ENCODE peak calls at places on chromosomes 16 and 17, in eight cellular contexts. One of them, this sample, is unnamed.

GRCh38 chr17:38558751-38559024 is 47.1 kb downstream of the SRCIN1 start:
- DNase-seq in fibroblast of villous mesenchyme: no peak
- DNase-seq in neural crest cell: no peak
- DNase-seq in uterus: peak; percentile 27
- DNase-seq in OCI-LY7: no peak
- DNase-seq in colonic mucosa: no peak
- DNase-seq in H1: no peak
- DNase-seq in lung: no peak
- DNase-seq in this sample: no peak

GRCh38 chr17:80663783-80664206 is 119.2 kb downstream of the RPTOR start:
- DNase-seq in colonic mucosa: no peak
- DNase-seq in H1: no peak
- DNase-seq in fibroblast of villous mesenchyme: peak; percentile 80
- DNase-seq in OCI-LY7: no peak
- DNase-seq in uterus: peak; percentile 43
- DNase-seq in lung: peak; percentile 33
- DNase-seq in neural crest cell: no peak
- DNase-seq in this sample: no peak

GRCh38 chr17:41937970-41938851 is 7.8 kb downstream of the ODAD4 start:
- DNase-seq in OCI-LY7: no peak
- DNase-seq in neural crest cell: no peak
- DNase-seq in colonic mucosa: no peak
- DNase-seq in uterus: no peak
- DNase-seq in H1: no peak
- DNase-seq in lung: no peak
- DNase-seq in fibroblast of villous mesenchyme: no peak
- DNase-seq in this sample: no peak

GRCh38 chr16:7004266-7004665 is 328.4 kb upstream of the RBFOX1 start:
- DNase-seq in OCI-LY7: no peak
- DNase-seq in neural crest cell: no peak
- DNase-seq in H1: no peak
- DNase-seq in fibroblast of villous mesenchyme: no peak
- DNase-seq in lung: no peak
- DNase-seq in uterus: no peak
- DNase-seq in colonic mucosa: no peak
- DNase-seq in this sample: no peak

GRCh38 chr16:407253-407652 is 5.6 kb downstream of the DECR2 start:
- DNase-seq in colonic mucosa: no peak
- DNase-seq in neural crest cell: no peak
- DNase-seq in H1: no peak
- DNase-seq in lung: no peak
- DNase-seq in fibroblast of villous mesenchyme: no peak
- DNase-seq in OCI-LY7: no peak
- DNase-seq in uterus: no peak
- DNase-seq in this sample: no peak

GRCh38 chr16:15775209-15775608 is 81.6 kb downstream of the MYH11 start:
- DNase-seq in lung: no peak
- DNase-seq in colonic mucosa: no peak
- DNase-seq in H1: no peak
- DNase-seq in uterus: no peak
- DNase-seq in neural crest cell: no peak
- DNase-seq in OCI-LY7: peak; percentile 26
- DNase-seq in fibroblast of villous mesenchyme: peak; percentile 33
- DNase-seq in this sample: no peak

GRCh38 chr17:72465191-72466024 is 344.6 kb downstream of the SOX9 start:
- DNase-seq in OCI-LY7: no peak
- DNase-seq in H1: no peak
- DNase-seq in fibroblast of villous mesenchyme: peak; percentile 86
- DNase-seq in uterus: no peak
- DNase-seq in colonic mucosa: peak; percentile 79
- DNase-seq in lung: no peak
- DNase-seq in neural crest cell: no peak
- DNase-seq in this sample: no peak

GRCh38 chr17:3038941-3039340 is 24.5 kb downstream of the OR1D5 start:
- DNase-seq in lung: no peak
- DNase-seq in OCI-LY7: no peak
- DNase-seq in neural crest cell: no peak
- DNase-seq in fibroblast of villous mesenchyme: no peak
- DNase-seq in H1: no peak
- DNase-seq in colonic mucosa: no peak
- DNase-seq in uterus: no peak
- DNase-seq in this sample: no peak

GRCh38 chr17:31544186-31544585 is 152.7 kb downstream of the RAB11FIP4 start:
- DNase-seq in fibroblast of villous mesenchyme: no peak
- DNase-seq in lung: no peak
- DNase-seq in H1: no peak
- DNase-seq in OCI-LY7: peak; percentile 42
- DNase-seq in colonic mucosa: no peak
- DNase-seq in uterus: no peak
- DNase-seq in neural crest cell: no peak
- DNase-seq in this sample: no peak

GRCh38 chr17:35499548-35499947 is 37.9 kb downstream of the SLFN12L start:
- DNase-seq in neural crest cell: no peak
- DNase-seq in uterus: no peak
- DNase-seq in fibroblast of villous mesenchyme: no peak
- DNase-seq in OCI-LY7: no peak
- DNase-seq in H1: no peak
- DNase-seq in lung: no peak
- DNase-seq in colonic mucosa: no peak
- DNase-seq in this sample: no peak

GRCh38 chr16:57579361-57579665 is 36.9 kb downstream of the ADGRG5 start:
- DNase-seq in uterus: no peak
- DNase-seq in colonic mucosa: no peak
- DNase-seq in H1: no peak
- DNase-seq in lung: no peak
- DNase-seq in OCI-LY7: no peak
- DNase-seq in fibroblast of villous mesenchyme: no peak
- DNase-seq in neural crest cell: no peak
- DNase-seq in this sample: no peak

GRCh38 chr17:29178750-29179231 is 1.4 kb downstream of the MYO18A start:
- DNase-seq in neural crest cell: no peak
- DNase-seq in colonic mucosa: peak; percentile 56
- DNase-seq in H1: no peak
- DNase-seq in fibroblast of villous mesenchyme: no peak
- DNase-seq in uterus: no peak
- DNase-seq in OCI-LY7: no peak
- DNase-seq in lung: no peak
- DNase-seq in this sample: no peak

GRCh38 chr17:74968361-74968780 is 4.2 kb downstream of the HID1 start:
- DNase-seq in colonic mucosa: peak; percentile 63
- DNase-seq in lung: no peak
- DNase-seq in fibroblast of villous mesenchyme: no peak
- DNase-seq in uterus: no peak
- DNase-seq in H1: no peak
- DNase-seq in OCI-LY7: no peak
- DNase-seq in neural crest cell: no peak
- DNase-seq in this sample: no peak

GRCh38 chr17:20276430-20276829 is 190.9 kb downstream of the LGALS9B start:
- DNase-seq in colonic mucosa: no peak
- DNase-seq in neural crest cell: no peak
- DNase-seq in uterus: no peak
- DNase-seq in lung: no peak
- DNase-seq in OCI-LY7: no peak
- DNase-seq in fibroblast of villous mesenchyme: peak; percentile 56
- DNase-seq in H1: no peak
- DNase-seq in this sample: no peak

GRCh38 chr17:81397314-81398169 is 2.3 kb downstream of the BAHCC1 start:
- DNase-seq in OCI-LY7: no peak
- DNase-seq in neural crest cell: peak; percentile 82
- DNase-seq in uterus: no peak
- DNase-seq in colonic mucosa: peak; percentile 56
- DNase-seq in fibroblast of villous mesenchyme: peak; percentile 71
- DNase-seq in lung: no peak
- DNase-seq in H1: no peak
- DNase-seq in this sample: no peak

GRCh38 chr17:38333635-38334295 is 10.0 kb downstream of the GPR179 start:
- DNase-seq in uterus: no peak
- DNase-seq in lung: no peak
- DNase-seq in OCI-LY7: peak; percentile 72
- DNase-seq in neural crest cell: peak; percentile 61
- DNase-seq in colonic mucosa: peak; percentile 46
- DNase-seq in H1: peak; percentile 54
- DNase-seq in fibroblast of villous mesenchyme: no peak
- DNase-seq in this sample: peak; percentile 65

GRCh38 chr17:77684803-77685580 is 273.5 kb upstream of the TNRC6C start:
- DNase-seq in neural crest cell: no peak
- DNase-seq in OCI-LY7: no peak
- DNase-seq in fibroblast of villous mesenchyme: no peak
- DNase-seq in lung: no peak
- DNase-seq in H1: no peak
- DNase-seq in uterus: no peak
- DNase-seq in colonic mucosa: no peak
- DNase-seq in this sample: no peak

GRCh38 chr16:69481901-69482341 is 57.5 kb downstream of the CYB5B start:
- DNase-seq in OCI-LY7: no peak
- DNase-seq in colonic mucosa: peak; percentile 50
- DNase-seq in lung: peak; percentile 82
- DNase-seq in fibroblast of villous mesenchyme: peak; percentile 77
- DNase-seq in uterus: peak; percentile 84
- DNase-seq in neural crest cell: no peak
- DNase-seq in H1: no peak
- DNase-seq in this sample: no peak

GRCh38 chr17:50169121-50169764 is 3.4 kb downstream of the SGCA start:
- DNase-seq in colonic mucosa: no peak
- DNase-seq in fibroblast of villous mesenchyme: peak; percentile 79
- DNase-seq in OCI-LY7: peak; percentile 84
- DNase-seq in lung: peak; percentile 52
- DNase-seq in H1: no peak
- DNase-seq in neural crest cell: peak; percentile 63
- DNase-seq in uterus: peak; percentile 63
- DNase-seq in this sample: no peak

GRCh38 chr16:75288596-75289120 is 37.2 kb upstream of the BCAR1 start:
- DNase-seq in OCI-LY7: no peak
- DNase-seq in fibroblast of villous mesenchyme: no peak
- DNase-seq in lung: no peak
- DNase-seq in H1: no peak
- DNase-seq in neural crest cell: no peak
- DNase-seq in colonic mucosa: no peak
- DNase-seq in uterus: no peak
- DNase-seq in this sample: no peak

GRCh38 chr17:62064791-62065563 is at the start of gene MED13:
- DNase-seq in OCI-LY7: peak; percentile 62
- DNase-seq in uterus: peak; percentile 46
- DNase-seq in colonic mucosa: peak; percentile 68
- DNase-seq in fibroblast of villous mesenchyme: peak; percentile 46
- DNase-seq in neural crest cell: peak; percentile 13
- DNase-seq in H1: no peak
- DNase-seq in lung: peak; percentile 68
- DNase-seq in this sample: peak; percentile 58

DNA sequence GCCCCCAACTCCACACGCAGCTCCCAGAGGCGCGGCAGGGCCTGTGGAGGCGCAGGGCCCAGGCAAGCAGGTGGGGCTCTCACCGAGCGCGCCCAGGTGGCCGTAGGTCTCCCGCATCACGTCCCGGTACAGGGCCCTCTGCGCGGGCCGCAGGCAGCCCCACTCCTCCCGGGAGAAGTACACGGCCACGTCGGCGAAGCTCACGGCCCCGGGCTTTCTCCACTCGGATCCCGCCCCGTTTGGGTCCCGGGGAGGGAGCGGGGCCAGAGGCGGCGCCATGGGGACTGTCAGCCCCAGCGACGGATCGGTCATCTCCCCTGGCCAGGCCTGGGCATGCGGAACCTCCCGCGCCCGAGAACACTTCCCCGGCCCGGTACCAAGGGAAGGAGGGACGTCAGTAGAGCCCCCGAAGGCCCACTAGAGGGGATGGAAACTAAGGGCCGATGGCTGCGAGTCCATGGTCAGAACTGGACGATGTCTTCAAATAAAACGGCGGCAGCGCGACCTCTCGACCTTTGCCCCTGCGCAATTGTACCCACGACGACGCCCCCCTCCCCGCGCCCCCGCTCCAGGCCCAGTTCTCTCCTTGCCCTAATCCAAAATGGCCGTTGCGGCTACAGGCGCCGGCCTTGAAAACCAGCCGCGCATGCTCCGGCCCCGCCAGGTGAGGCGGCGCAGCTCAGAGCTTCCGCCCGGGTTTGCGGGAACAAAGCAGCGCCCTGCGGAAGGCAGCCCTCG is at the start of gene ZNF747:
- DNase-seq in neural crest cell: peak; percentile 80
- DNase-seq in uterus: peak; percentile 94
- DNase-seq in colonic mucosa: peak; percentile 92
- DNase-seq in OCI-LY7: peak; percentile 94
- DNase-seq in fibroblast of villous mesenchyme: peak; percentile 84
- DNase-seq in lung: peak; percentile 92
- DNase-seq in H1: peak; percentile 70
- DNase-seq in this sample: peak; percentile 75
- TF ChIP-seq CTCF in neural crest cell: peak; percentile 13
- TF ChIP-seq CTCF in uterus: no peak
- TF ChIP-seq CTCF in colonic mucosa: no peak
- TF ChIP-seq CTCF in OCI-LY7: no peak
- TF ChIP-seq CTCF in fibroblast of villous mesenchyme: no peak
- TF ChIP-seq CTCF in lung: peak; percentile 0
- TF ChIP-seq CTCF in H1: no peak
- TF ChIP-seq CTCF in this sample: no peak

DNA sequence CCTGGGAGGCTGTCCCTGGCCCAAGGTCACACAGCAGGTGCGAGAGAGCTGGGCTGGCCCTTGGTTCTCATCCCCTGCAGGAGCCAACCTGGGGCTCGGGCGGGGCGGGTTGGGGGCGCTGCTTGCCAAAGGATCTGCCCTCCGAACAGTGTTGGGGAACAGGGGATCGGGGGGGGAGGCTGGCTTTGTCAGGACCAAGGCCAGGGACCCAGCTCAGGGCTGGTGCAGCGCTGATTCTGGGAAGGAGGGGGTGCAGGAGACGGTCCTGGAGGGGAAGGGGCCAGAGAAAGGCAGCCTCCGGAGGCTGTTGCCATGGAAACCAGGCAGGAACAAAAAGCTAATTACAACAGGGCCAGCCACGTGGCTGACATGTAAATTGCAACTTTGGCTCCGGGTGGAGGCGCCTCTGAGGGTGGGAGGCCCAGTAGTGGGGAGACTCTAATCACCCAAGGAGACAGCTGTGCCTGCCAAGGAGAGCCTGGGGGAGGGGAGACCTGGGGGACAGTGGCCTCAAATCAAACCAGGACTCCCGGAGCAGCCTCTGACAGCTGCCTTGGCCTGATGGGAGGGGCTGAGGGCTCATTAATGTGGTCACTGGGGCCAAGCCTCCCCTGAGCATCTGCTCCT is 1.3 kb downstream of the TUBB3 start:
- DNase-seq in lung: no peak
- DNase-seq in fibroblast of villous mesenchyme: peak; percentile 45
- DNase-seq in OCI-LY7: peak; percentile 91
- DNase-seq in colonic mucosa: no peak
- DNase-seq in neural crest cell: peak; percentile 64
- DNase-seq in uterus: no peak
- DNase-seq in H1: peak; percentile 75
- DNase-seq in this sample: no peak
- TF ChIP-seq CTCF in lung: no peak
- TF ChIP-seq CTCF in fibroblast of villous mesenchyme: no peak
- TF ChIP-seq CTCF in OCI-LY7: peak; percentile 44
- TF ChIP-seq CTCF in colonic mucosa: no peak
- TF ChIP-seq CTCF in neural crest cell: no peak
- TF ChIP-seq CTCF in uterus: no peak
- TF ChIP-seq CTCF in H1: no peak
- TF ChIP-seq CTCF in this sample: no peak

GRCh38 chr16:13962232-13962631 is 42.3 kb downstream of the ERCC4 start:
- DNase-seq in fibroblast of villous mesenchyme: no peak
- DNase-seq in uterus: no peak
- DNase-seq in H1: no peak
- DNase-seq in OCI-LY7: no peak
- DNase-seq in colonic mucosa: no peak
- DNase-seq in lung: no peak
- DNase-seq in neural crest cell: no peak
- DNase-seq in this sample: no peak
- TF ChIP-seq CTCF in fibroblast of villous mesenchyme: no peak
- TF ChIP-seq CTCF in uterus: no peak
- TF ChIP-seq CTCF in H1: no peak
- TF ChIP-seq CTCF in OCI-LY7: no peak
- TF ChIP-seq CTCF in colonic mucosa: no peak
- TF ChIP-seq CTCF in lung: no peak
- TF ChIP-seq CTCF in neural crest cell: no peak
- TF ChIP-seq CTCF in this sample: no peak

GRCh38 chr17:19260958-19261357 is 23.8 kb downstream of the EPN2 start:
- DNase-seq in H1: no peak
- DNase-seq in uterus: peak; percentile 43
- DNase-seq in lung: no peak
- DNase-seq in colonic mucosa: no peak
- DNase-seq in neural crest cell: no peak
- DNase-seq in fibroblast of villous mesenchyme: no peak
- DNase-seq in OCI-LY7: no peak
- DNase-seq in this sample: no peak
- TF ChIP-seq CTCF in H1: no peak
- TF ChIP-seq CTCF in uterus: no peak
- TF ChIP-seq CTCF in lung: no peak
- TF ChIP-seq CTCF in colonic mucosa: no peak
- TF ChIP-seq CTCF in neural crest cell: peak; percentile 32
- TF ChIP-seq CTCF in fibroblast of villous mesenchyme: no peak
- TF ChIP-seq CTCF in OCI-LY7: no peak
- TF ChIP-seq CTCF in this sample: no peak